ENCODE peak calls at places on chromosomes 1 and 21, in seven cellular contexts. F is psoas muscle, Z is fibroblast of mammary gland, T is HFFc6, D is GM06990, K is endodermal cell, B is choroid plexus epithelial cell. E is an unnamed sample.
A peak's percentile ranks its signal among the peaks of the same experiment; 100 is the strongest.

GRCh38 chr1:39395357-39395831 is 96.0 kb upstream of the BMP8A start:
- DNase-seq in F (no peak), D (no peak), Z (peak; percentile 79), K (peak; percentile 65), B (peak; percentile 89), T (peak; percentile 70), E (peak; percentile 78)

GRCh38 chr1:232045134-232045533 is 418.5 kb downstream of the DISC1 start:
- DNase-seq in Z (no peak), F (no peak), B (no peak), D (no peak), K (no peak), T (no peak), E (no peak)

GRCh38 chr1:70382682-70383081 is 28.2 kb upstream of the ANKRD13C start:
- DNase-seq in B (no peak), Z (no peak), K (no peak), D (no peak), F (no peak), T (no peak), E (no peak)

GRCh38 chr1:116826818-116827606 is 72.8 kb downstream of the CD2 start:
- DNase-seq in D (peak; percentile 80), F (no peak), K (no peak), B (peak; percentile 56), Z (peak; percentile 39), T (no peak), E (peak; percentile 49)

GRCh38 chr1:203682401-203683383 is 56.1 kb downstream of the ATP2B4 start:
- DNase-seq in T (no peak), B (no peak), Z (no peak), D (no peak), F (no peak), K (peak; percentile 76), E (no peak)

GRCh38 chr1:44677201-44677520 is 2.6 kb downstream of the ARMH1 start:
- DNase-seq in Z (peak; percentile 70), B (peak; percentile 69), K (no peak), D (no peak), T (peak; percentile 76), F (no peak), E (peak; percentile 72)

GRCh38 chr1:171754381-171754705 is 12.5 kb upstream of the VAMP4 start:
- DNase-seq in Z (peak; percentile 81), T (peak; percentile 57), D (no peak), F (no peak), K (peak; percentile 62), B (peak; percentile 73), E (peak; percentile 57)

GRCh38 chr1:41361495-41362356 is 492 bp downstream of the FOXO6 start:
- DNase-seq in D (peak; percentile 35), K (peak; percentile 75), F (peak; percentile 35), Z (no peak), B (no peak), T (no peak), E (no peak)

GRCh38 chr1:154608522-154609294 is 722 bp upstream of the ADAR start:
- DNase-seq in Z (peak; percentile 50), T (peak; percentile 36), F (no peak), K (peak; percentile 92), B (peak; percentile 69), D (peak; percentile 67), E (peak; percentile 63)

GRCh38 chr1:228986093-228986904 is 251.0 kb downstream of the RHOU start:
- DNase-seq in K (peak; percentile 47), T (no peak), B (peak; percentile 27), D (no peak), F (peak; percentile 42), Z (peak; percentile 10), E (no peak)

GRCh38 chr1:178998295-178998694 is 27.4 kb upstream of the FAM20B start:
- DNase-seq in B (no peak), K (no peak), F (no peak), T (no peak), D (no peak), Z (no peak), E (no peak)

GRCh38 chr21:45639206-45640000 is 4.1 kb upstream of the PCBP3 start:
- DNase-seq in B (no peak), K (no peak), T (no peak), Z (peak; percentile 40), F (no peak), D (no peak), E (no peak)

GRCh38 chr1:204224655-204225054 is 10.9 kb upstream of the GOLT1A start:
- DNase-seq in K (no peak), D (no peak), Z (no peak), F (no peak), B (peak; percentile 59), T (peak; percentile 8), E (no peak)

GRCh38 chr21:45549670-45550463 is 7.6 kb upstream of the SLC19A1 start:
- DNase-seq in F (no peak), D (peak; percentile 56), T (no peak), B (no peak), Z (no peak), K (peak; percentile 47), E (no peak)

GRCh38 chr1:6197746-6198427 is 1.5 kb downstream of the RPL22 start:
- DNase-seq in K (no peak), F (no peak), B (no peak), Z (no peak), D (no peak), T (no peak), E (no peak)

GRCh38 chr1:192918259-192918658 is 109.4 kb downstream of the RGS2 start:
- DNase-seq in D (no peak), F (no peak), B (no peak), K (no peak), T (no peak), Z (no peak), E (no peak)

GRCh38 chr1:94207695-94208094 is 29.7 kb downstream of the ARHGAP29 start:
- DNase-seq in T (no peak), K (no peak), F (no peak), B (no peak), D (no peak), Z (no peak), E (peak; percentile 49)

GRCh38 chr1:67683736-67684525 is 1.1 kb upstream of the GADD45A start:
- DNase-seq in B (no peak), D (no peak), F (no peak), T (peak; percentile 55), Z (peak; percentile 69), K (peak; percentile 53), E (peak; percentile 78)

GRCh38 chr1:3018576-3018975 is 2.7 kb upstream of the ACTRT2 start:
- DNase-seq in F (no peak), T (no peak), D (no peak), Z (no peak), B (no peak), K (no peak), E (no peak)

GRCh38 chr21:15722591-15723324 is 7.0 kb upstream of the USP25 start:
- DNase-seq in F (no peak), D (no peak), K (peak; percentile 73), B (no peak), T (no peak), Z (no peak), E (no peak)

GRCh38 chr1:56566994-56567393 is 12.4 kb downstream of the PLPP3 start:
- DNase-seq in B (no peak), Z (no peak), K (peak; percentile 59), D (no peak), F (no peak), T (no peak), E (no peak)

GRCh38 chr1:29706936-29707335 is 470.6 kb downstream of the PTPRU start:
- DNase-seq in K (peak; percentile 94), F (no peak), D (peak; percentile 57), B (peak; percentile 54), T (no peak), Z (peak; percentile 45), E (peak; percentile 72)
- TF ChIP-seq CTCF in K (peak; percentile 76), F (no peak), D (peak; percentile 46), B (peak; percentile 61), T (peak; percentile 75), Z (peak; percentile 42), E (peak; percentile 42)

GRCh38 chr21:29232601-29233541 is 65.9 kb upstream of the BACH1 start:
- DNase-seq in B (peak; percentile 73), D (no peak), K (no peak), Z (peak; percentile 72), T (peak; percentile 61), F (no peak), E (peak; percentile 70)
- TF ChIP-seq CTCF in B (peak; percentile 19), D (peak; percentile 17), K (no peak), Z (peak; percentile 8), T (no peak), F (no peak), E (no peak)

GRCh38 chr1:78104322-78104721 is 58.6 kb downstream of the GIPC2 start:
- DNase-seq in K (no peak), Z (peak; percentile 96), F (no peak), D (no peak), B (no peak), T (peak; percentile 76), E (peak; percentile 87)

GRCh38 chr1:78101514-78101913 is 55.7 kb downstream of the GIPC2 start:
- DNase-seq in T (peak; percentile 95), Z (peak; percentile 94), F (no peak), D (no peak), B (peak; percentile 94), K (no peak), E (peak; percentile 97)

GRCh38 chr1:78102082-78102481 is 56.3 kb downstream of the GIPC2 start:
- DNase-seq in D (no peak), B (peak; percentile 96), F (no peak), T (peak; percentile 86), Z (peak; percentile 95), K (no peak), E (peak; percentile 52)

GRCh38 chr1:78101051-78101450 is 55.3 kb downstream of the GIPC2 start:
- DNase-seq in F (no peak), K (no peak), T (no peak), Z (no peak), D (no peak), B (no peak), E (no peak)

DNA sequence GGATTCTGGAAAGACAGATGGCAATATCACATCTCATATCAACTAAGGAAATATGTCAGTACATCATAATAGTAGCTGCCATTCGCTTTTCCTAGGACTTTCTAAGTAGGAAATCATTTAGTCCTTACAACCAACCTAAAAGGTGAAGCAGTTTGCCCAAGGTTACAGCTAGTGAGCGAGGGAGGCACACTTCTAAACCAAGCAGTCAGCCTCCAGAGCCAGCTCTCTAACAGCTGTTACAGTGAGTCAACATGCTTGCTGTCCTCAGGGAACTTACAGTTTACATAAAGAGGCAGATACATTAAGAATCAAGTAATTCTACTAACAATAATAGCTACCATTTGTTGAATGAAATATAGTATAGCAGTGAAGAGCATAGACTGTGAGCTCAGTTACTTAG is 57.1 kb downstream of the GIPC2 start:
- DNase-seq in K (no peak), B (peak; percentile 35), F (no peak), Z (peak; percentile 59), D (no peak), T (no peak), E (no peak)
- TF ChIP-seq CTCF in K (no peak), B (no peak), F (no peak), Z (no peak), D (no peak), T (no peak), E (no peak)

DNA sequence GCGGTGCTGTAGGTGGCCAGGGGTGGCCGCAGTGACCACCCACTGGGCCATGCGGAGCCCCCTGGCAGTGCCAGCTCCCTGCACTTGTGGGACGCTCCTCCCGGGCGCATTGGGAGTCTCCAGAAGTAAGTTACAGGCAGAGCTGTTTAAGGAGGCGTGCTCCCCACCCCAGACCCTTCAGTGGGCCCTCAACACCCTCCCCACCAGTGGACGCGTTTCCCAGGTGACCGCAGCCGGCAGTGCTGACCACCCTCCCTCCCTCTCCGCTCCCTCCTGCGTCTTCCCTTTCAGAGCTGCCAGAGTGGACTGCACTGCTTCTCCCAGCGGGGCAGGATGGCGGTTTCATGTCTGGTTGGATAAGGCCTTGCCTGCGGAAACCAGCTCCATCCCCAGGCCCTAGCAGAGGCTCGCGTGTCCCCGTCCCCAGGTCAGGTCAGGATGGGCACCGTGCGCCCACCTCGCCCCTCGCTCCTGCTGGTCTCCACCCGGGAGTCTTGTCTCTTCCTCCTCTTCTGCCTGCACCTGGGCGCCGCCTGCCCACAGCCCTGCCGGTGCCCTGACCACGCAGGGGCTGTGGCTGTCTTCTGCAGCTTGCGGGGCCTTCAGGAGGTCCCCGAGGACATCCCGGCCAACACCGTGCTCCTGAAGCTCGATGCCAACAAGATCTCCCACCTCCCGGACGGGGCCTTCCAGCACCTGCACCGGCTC is 1.1 kb downstream of the LRRC3 start:
- DNase-seq in B (no peak), K (no peak), T (no peak), F (no peak), D (no peak), Z (no peak), E (no peak)
- TF ChIP-seq CTCF in B (no peak), K (no peak), T (no peak), F (no peak), D (no peak), Z (no peak), E (no peak)